ENCODE peak calls at places on chromosomes 5 and 9, in four cellular contexts. One of them, this sample, is unnamed. For H3K4me1, the result is how much of the 10 kb centered on the place peaks cover.

GRCh38 chr5:73369283-73369682 is 79.3 kb downstream of the FOXD1 start:
- DNase-seq in upper lobe of left lung: no peak
- DNase-seq in prostate gland: no peak
- DNase-seq in right lobe of liver: no peak
- DNase-seq in this sample: no peak

GRCh38 chr5:179269781-179270543 is 75.3 kb downstream of the ADAMTS2 start:
- DNase-seq in upper lobe of left lung: peak
- DNase-seq in right lobe of liver: peak
- DNase-seq in prostate gland: no peak
- DNase-seq in this sample: no peak

GRCh38 chr5:40716590-40716989 is 36.9 kb downstream of the PTGER4 start:
- DNase-seq in right lobe of liver: no peak
- DNase-seq in prostate gland: no peak
- DNase-seq in upper lobe of left lung: no peak
- DNase-seq in this sample: no peak

GRCh38 chr5:81856948-81857928 is 106.3 kb upstream of the SSBP2 start:
- DNase-seq in right lobe of liver: peak
- DNase-seq in upper lobe of left lung: peak
- DNase-seq in prostate gland: peak
- DNase-seq in this sample: peak

GRCh38 chr9:113687107-113687679 is 188.9 kb upstream of the ZNF618 start:
- DNase-seq in prostate gland: no peak
- DNase-seq in upper lobe of left lung: no peak
- DNase-seq in right lobe of liver: no peak
- DNase-seq in this sample: no peak

GRCh38 chr5:665956-666711 is 27.0 kb downstream of the TPPP start:
- DNase-seq in prostate gland: no peak
- DNase-seq in right lobe of liver: peak
- DNase-seq in upper lobe of left lung: no peak
- DNase-seq in this sample: no peak

GRCh38 chr5:135426102-135427082 is 20.8 kb downstream of the DCANP1 start:
- DNase-seq in right lobe of liver: no peak
- DNase-seq in prostate gland: no peak
- DNase-seq in upper lobe of left lung: no peak
- DNase-seq in this sample: peak

GRCh38 chr9:37944671-37945481 is 40.9 kb upstream of the SLC25A51 start:
- DNase-seq in upper lobe of left lung: no peak
- DNase-seq in right lobe of liver: no peak
- DNase-seq in prostate gland: no peak
- DNase-seq in this sample: no peak

GRCh38 chr9:3863114-3863528 is 337.3 kb upstream of the RFX3 start:
- DNase-seq in upper lobe of left lung: no peak
- DNase-seq in prostate gland: no peak
- DNase-seq in right lobe of liver: no peak
- DNase-seq in this sample: peak

GRCh38 chr5:88882321-88883038 is 504 bp downstream of the MEF2C start:
- DNase-seq in right lobe of liver: no peak
- DNase-seq in upper lobe of left lung: no peak
- DNase-seq in prostate gland: no peak
- DNase-seq in this sample: no peak

GRCh38 chr9:37037137-37037743 is 3.2 kb upstream of the PAX5 start:
- DNase-seq in upper lobe of left lung: no peak
- DNase-seq in right lobe of liver: no peak
- DNase-seq in prostate gland: no peak
- DNase-seq in this sample: peak

GRCh38 chr5:138470322-138471285 is 5.3 kb downstream of the EGR1 start:
- DNase-seq in upper lobe of left lung: no peak
- DNase-seq in prostate gland: no peak
- DNase-seq in right lobe of liver: no peak
- DNase-seq in this sample: no peak

GRCh38 chr5:103582364-103582763 is 19.8 kb upstream of the NUDT12 start:
- DNase-seq in right lobe of liver: no peak
- DNase-seq in upper lobe of left lung: no peak
- DNase-seq in prostate gland: no peak
- DNase-seq in this sample: peak

GRCh38 chr5:132905938-132906337 is 32.5 kb downstream of the LEAP2 start:
- DNase-seq in upper lobe of left lung: no peak
- DNase-seq in right lobe of liver: no peak
- DNase-seq in prostate gland: peak
- DNase-seq in this sample: no peak

GRCh38 chr5:27810458-27810857 is 772.1 kb upstream of the CDH9 start:
- DNase-seq in right lobe of liver: no peak
- DNase-seq in upper lobe of left lung: no peak
- DNase-seq in prostate gland: no peak
- DNase-seq in this sample: no peak

GRCh38 chr9:115939065-115939765 is 214.4 kb upstream of the PAPPA start:
- DNase-seq in right lobe of liver: no peak
- DNase-seq in upper lobe of left lung: no peak
- DNase-seq in prostate gland: no peak
- DNase-seq in this sample: no peak

GRCh38 chr5:110288766-110289165 is 437.7 kb downstream of the TMEM232 start:
- DNase-seq in prostate gland: no peak
- DNase-seq in right lobe of liver: no peak
- DNase-seq in upper lobe of left lung: no peak
- DNase-seq in this sample: no peak

GRCh38 chr9:94743035-94743954 is 16.8 kb downstream of the AOPEP start:
- DNase-seq in right lobe of liver: peak
- DNase-seq in upper lobe of left lung: no peak
- DNase-seq in prostate gland: no peak
- DNase-seq in this sample: no peak

DNA sequence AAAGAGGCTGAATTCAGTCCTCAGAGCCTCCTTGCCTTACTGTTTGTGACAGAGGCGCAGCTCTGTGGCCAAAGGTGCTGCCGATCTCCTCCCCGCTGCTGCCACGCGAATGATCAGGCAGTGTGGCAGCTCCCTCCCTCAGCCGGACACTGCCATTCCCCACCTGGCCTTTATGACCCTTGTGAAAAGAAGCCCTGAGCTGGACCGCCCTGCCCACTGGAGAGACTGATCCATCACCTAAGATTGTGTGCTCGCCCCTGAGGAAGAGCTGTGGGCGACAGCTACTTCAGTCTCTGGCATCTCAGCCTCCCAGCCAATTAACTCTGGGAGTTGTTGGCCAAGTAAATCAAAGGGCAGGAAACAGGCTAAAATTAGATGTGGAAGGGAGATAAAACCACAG is 90.9 kb downstream of the CARTPT start:
- DNase-seq in right lobe of liver: no peak
- DNase-seq in prostate gland: no peak
- DNase-seq in upper lobe of left lung: no peak
- DNase-seq in this sample: no peak
- TF ChIP-seq POLR2A in right lobe of liver: no peak
- TF ChIP-seq POLR2A in prostate gland: no peak
- TF ChIP-seq POLR2A in upper lobe of left lung: no peak
- TF ChIP-seq POLR2A in this sample: no peak

GRCh38 chr5:54214747-54215146 is 95.6 kb downstream of the ARL15 start:
- DNase-seq in right lobe of liver: no peak
- DNase-seq in prostate gland: no peak
- DNase-seq in upper lobe of left lung: no peak
- DNase-seq in this sample: no peak
- H3K4me1 ChIP-seq in right lobe of liver: under half
- H3K4me1 ChIP-seq in prostate gland: under half
- H3K4me1 ChIP-seq in upper lobe of left lung: under half
- H3K4me1 ChIP-seq in this sample: under half

DNA sequence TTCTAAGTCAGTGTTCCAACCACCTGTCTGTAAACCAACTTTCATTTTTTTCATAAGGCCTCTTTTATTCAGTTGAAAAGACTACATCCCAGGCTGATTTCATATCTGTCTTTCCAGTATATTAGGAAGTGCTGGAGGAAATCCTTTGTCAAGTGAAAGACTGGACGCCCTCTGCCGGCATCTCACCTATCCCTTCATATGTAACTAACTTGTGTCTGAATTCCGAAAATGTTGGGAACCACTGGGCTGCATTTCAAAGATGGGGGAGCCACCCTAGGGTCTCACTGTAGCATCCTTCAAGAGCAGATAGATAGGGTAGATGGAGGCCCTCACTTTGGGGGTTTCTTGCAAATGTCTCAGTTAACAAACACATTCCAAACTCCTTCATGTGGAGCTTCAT is 569.8 kb downstream of the CTNND2 start:
- DNase-seq in right lobe of liver: no peak
- DNase-seq in prostate gland: no peak
- DNase-seq in upper lobe of left lung: no peak
- DNase-seq in this sample: no peak
- H3K4me3 ChIP-seq in right lobe of liver: no peak
- H3K4me3 ChIP-seq in prostate gland: no peak
- H3K4me3 ChIP-seq in upper lobe of left lung: no peak
- H3K4me3 ChIP-seq in this sample: no peak

DNA sequence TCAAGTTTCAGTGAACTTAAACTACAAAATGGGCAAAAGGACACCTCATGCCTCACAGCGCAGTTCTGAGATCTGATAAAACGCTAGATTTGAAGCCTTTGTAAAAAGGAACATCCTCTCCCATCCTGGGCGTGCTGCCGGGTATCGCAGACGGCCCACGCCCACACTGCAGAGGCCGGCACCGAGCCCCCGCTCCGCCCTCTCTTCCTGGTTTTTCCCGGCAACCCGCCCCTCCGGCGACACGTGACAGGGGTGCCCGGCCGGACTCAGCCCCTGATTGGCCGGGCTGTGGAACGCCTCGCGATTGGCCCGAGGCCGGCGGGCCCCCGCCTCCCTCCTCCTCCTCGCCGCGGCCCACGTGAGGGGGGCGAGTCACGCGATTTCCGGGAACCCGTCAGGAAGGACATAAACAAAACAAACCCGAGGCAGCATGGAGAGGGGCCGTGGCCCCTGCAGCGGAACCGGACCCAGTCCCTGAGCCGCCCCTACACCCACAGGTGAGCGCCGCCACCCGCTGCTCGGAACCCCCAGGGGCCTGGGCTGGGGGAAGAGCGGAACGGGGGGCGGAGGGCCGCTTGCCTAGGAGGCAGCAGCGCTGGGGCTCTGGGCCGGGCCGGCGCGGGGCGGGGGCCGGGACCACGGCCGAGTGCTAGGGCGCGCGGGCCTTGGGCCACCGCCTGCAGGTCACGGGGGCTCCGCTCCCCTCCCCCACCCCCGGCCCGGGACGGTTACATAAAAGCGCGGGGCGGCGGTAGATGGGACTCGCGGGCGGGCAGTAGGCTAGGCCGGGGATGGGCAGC is at the start of gene CREBRF:
- DNase-seq in upper lobe of left lung: peak
- DNase-seq in right lobe of liver: peak
- DNase-seq in prostate gland: peak
- DNase-seq in this sample: peak
- TF ChIP-seq POLR2A in upper lobe of left lung: peak
- TF ChIP-seq POLR2A in right lobe of liver: peak
- TF ChIP-seq POLR2A in prostate gland: peak
- TF ChIP-seq POLR2A in this sample: no peak

GRCh38 chr9:109793921-109794320 is 13.9 kb downstream of the PALM2AKAP2 start:
- DNase-seq in right lobe of liver: no peak
- DNase-seq in prostate gland: no peak
- DNase-seq in upper lobe of left lung: no peak
- DNase-seq in this sample: no peak

GRCh38 chr9:109791747-109792146 is 11.7 kb downstream of the PALM2AKAP2 start:
- DNase-seq in upper lobe of left lung: no peak
- DNase-seq in right lobe of liver: no peak
- DNase-seq in prostate gland: no peak
- DNase-seq in this sample: no peak

GRCh38 chr9:109789582-109790360 is 9.8 kb downstream of the PALM2AKAP2 start:
- DNase-seq in right lobe of liver: no peak
- DNase-seq in prostate gland: no peak
- DNase-seq in upper lobe of left lung: no peak
- DNase-seq in this sample: no peak

GRCh38 chr9:109793196-109793595 is 13.2 kb downstream of the PALM2AKAP2 start:
- DNase-seq in right lobe of liver: no peak
- DNase-seq in prostate gland: no peak
- DNase-seq in upper lobe of left lung: no peak
- DNase-seq in this sample: no peak

GRCh38 chr9:109791003-109791677 is 11.1 kb downstream of the PALM2AKAP2 start:
- DNase-seq in prostate gland: no peak
- DNase-seq in upper lobe of left lung: no peak
- DNase-seq in right lobe of liver: no peak
- DNase-seq in this sample: no peak
- H3K4me1 ChIP-seq in prostate gland: under half
- H3K4me1 ChIP-seq in upper lobe of left lung: under half
- H3K4me1 ChIP-seq in right lobe of liver: half or more
- H3K4me1 ChIP-seq in this sample: under half

DNA sequence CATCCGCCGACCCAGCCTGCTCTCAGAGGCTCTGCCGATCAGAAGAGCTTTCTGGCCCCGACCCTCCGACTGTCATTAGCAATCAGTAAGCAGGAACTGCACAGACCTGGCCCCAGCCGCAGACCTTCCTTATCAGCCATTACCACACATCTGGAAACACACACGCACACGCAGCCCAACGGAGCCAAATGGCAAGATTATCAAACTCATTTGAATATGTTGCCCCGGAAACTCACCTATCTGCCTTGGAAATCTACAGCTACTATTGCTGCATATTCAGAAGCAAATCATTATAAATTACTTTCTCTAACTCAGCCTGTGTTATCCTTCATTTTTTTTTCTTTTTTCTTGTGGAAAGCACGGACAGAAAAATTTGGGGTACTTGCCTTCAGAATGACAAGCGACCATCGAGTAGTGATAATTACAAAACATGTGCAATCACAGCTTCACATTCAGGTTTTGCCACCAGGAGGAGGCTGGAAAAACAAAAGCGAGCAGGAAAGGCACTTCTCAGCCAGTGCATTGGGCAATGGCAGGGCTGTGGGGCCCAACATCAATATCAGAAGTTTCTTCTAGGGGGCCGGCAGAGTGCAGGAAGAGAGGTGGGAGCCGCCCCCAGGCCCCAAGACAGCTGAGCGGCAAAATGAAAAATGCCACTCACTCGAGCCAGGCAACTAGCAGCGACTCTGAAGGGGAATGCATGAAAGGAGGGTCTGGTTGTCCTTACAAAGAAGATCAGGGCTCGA is 122.3 kb downstream of the VAV2 start:
- DNase-seq in right lobe of liver: no peak
- DNase-seq in upper lobe of left lung: no peak
- DNase-seq in prostate gland: no peak
- DNase-seq in this sample: no peak
- H3K4me3 ChIP-seq in right lobe of liver: no peak
- H3K4me3 ChIP-seq in upper lobe of left lung: no peak
- H3K4me3 ChIP-seq in prostate gland: no peak
- H3K4me3 ChIP-seq in this sample: no peak